ENCODE peak calls at places on chromosomes 3 and 15, in five cellular contexts. H, T, N, E and G are unnamed samples. For H3K4me1, the result is how much of the 10 kb centered on the place peaks cover.

GRCh38 chr15:70892912-70893560 is 410 bp downstream of the LRRC49 start:
- DNase-seq in H (no peak), T (peak), N (peak), E (no peak), G (peak)

GRCh38 chr3:49721861-49722781 is 1.6 kb downstream of the GMPPB start:
- DNase-seq in H (no peak), T (no peak), N (no peak), E (no peak), G (no peak)

GRCh38 chr3:14366915-14367523 is 35.4 kb upstream of the SLC6A6 start:
- DNase-seq in H (no peak), T (no peak), N (no peak), E (no peak), G (no peak)

GRCh38 chr15:29687204-29687768 is 135.0 kb downstream of the TJP1 start:
- DNase-seq in H (no peak), T (no peak), N (no peak), E (no peak), G (peak)

GRCh38 chr15:87731630-87732029 is 524.9 kb downstream of the NTRK3 start:
- DNase-seq in H (no peak), T (no peak), N (no peak), E (no peak), G (no peak)

GRCh38 chr3:3798641-3799113 is 554 bp upstream of the LRRN1 start:
- DNase-seq in H (peak), T (peak), N (peak), E (no peak), G (no peak)

GRCh38 chr15:68633181-68634121 is 54.7 kb downstream of the CORO2B start:
- DNase-seq in H (no peak), T (no peak), N (no peak), E (no peak), G (no peak)

GRCh38 chr3:131922356-131922755 is 112.5 kb downstream of the CPNE4 start:
- DNase-seq in H (no peak), T (no peak), N (peak), E (no peak), G (no peak)

GRCh38 chr3:53590606-53591005 is 96.2 kb downstream of the CACNA1D start:
- DNase-seq in H (no peak), T (no peak), N (no peak), E (no peak), G (no peak)

GRCh38 chr3:103991461-103992115 is 1375.1 kb upstream of the ALCAM start:
- DNase-seq in H (peak), T (peak), N (peak), E (peak), G (peak)

GRCh38 chr3:50356553-50356952 is 2.8 kb downstream of the TMEM115 start:
- DNase-seq in H (no peak), T (no peak), N (peak), E (no peak), G (peak)

GRCh38 chr3:142886938-142887337 is 1.9 kb downstream of the PCOLCE2 start:
- DNase-seq in H (no peak), T (no peak), N (peak), E (no peak), G (peak)

GRCh38 chr3:48409291-48410201 is 20.3 kb downstream of the PLXNB1 start:
- DNase-seq in H (no peak), T (no peak), N (no peak), E (no peak), G (no peak)

GRCh38 chr3:134708025-134708597 is 57.3 kb upstream of the KY start:
- DNase-seq in H (no peak), T (no peak), N (peak), E (no peak), G (peak)

GRCh38 chr3:168034152-168034928 is 61.4 kb downstream of the GOLIM4 start:
- DNase-seq in H (no peak), T (no peak), N (peak), E (no peak), G (peak)

GRCh38 chr15:45715528-45715927 is 80.7 kb downstream of the SQOR start:
- DNase-seq in H (peak), T (peak), N (peak), E (no peak), G (peak)

GRCh38 chr3:46409735-46410489 is 2.9 kb downstream of the CCRL2 start:
- DNase-seq in H (no peak), T (no peak), N (no peak), E (no peak), G (no peak)

GRCh38 chr3:126360046-126360713 is 3.0 kb upstream of the KLF15 start:
- DNase-seq in H (no peak), T (no peak), N (no peak), E (no peak), G (no peak)

DNA sequence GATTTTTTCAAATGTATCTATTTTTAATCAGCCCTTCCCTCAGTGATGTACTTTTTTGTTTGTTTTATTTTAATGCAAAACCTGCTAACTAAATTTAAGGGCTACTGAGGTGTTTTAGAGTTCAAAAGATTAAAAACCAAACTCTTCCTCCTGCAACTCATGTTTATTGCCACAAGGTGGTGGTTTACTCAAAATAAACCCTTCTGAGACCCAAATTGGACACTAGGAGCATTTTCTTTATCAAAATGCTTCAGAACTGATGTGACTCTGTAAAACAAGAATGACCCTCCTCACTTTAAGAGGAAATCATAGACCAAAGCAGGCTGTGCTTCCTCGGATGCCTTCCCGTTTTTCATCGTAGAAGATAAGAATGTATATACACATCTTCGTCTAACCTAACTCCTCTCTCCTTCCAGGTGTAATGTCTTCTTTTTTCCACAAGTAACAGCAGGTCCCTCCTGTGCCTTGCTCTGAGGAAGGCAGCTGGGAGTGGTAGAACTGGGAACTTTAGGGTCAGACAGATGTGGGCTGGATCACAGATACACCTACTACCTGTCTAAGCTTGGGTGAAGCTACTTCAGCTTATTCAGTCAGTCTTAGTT is 2.9 kb upstream of the NME9 start:
- DNase-seq in H (peak), T (peak), N (peak), E (peak), G (peak)
- TF ChIP-seq EZH2phosphoT487 in H (no peak), T (no peak), N (no peak), E (no peak), G (no peak)

GRCh38 chr15:34794590-34795206 is 651 bp downstream of the ACTC1 start:
- DNase-seq in H (peak), T (no peak), N (no peak), E (no peak), G (no peak)
- TF ChIP-seq EZH2 in H (no peak), T (no peak), N (no peak), E (no peak), G (no peak)

GRCh38 chr3:150274372-150274771 is 133.7 kb upstream of the TSC22D2 start:
- DNase-seq in H (no peak), T (no peak), N (no peak), E (no peak), G (no peak)

GRCh38 chr3:150269526-150269925 is 138.6 kb upstream of the TSC22D2 start:
- DNase-seq in H (no peak), T (no peak), N (no peak), E (no peak), G (no peak)

GRCh38 chr3:150270883-150271577 is 137.1 kb upstream of the TSC22D2 start:
- DNase-seq in H (no peak), T (no peak), N (no peak), E (no peak), G (no peak)

GRCh38 chr3:150268426-150269321 is 139.4 kb upstream of the TSC22D2 start:
- DNase-seq in H (no peak), T (no peak), N (no peak), E (no peak), G (peak)

DNA sequence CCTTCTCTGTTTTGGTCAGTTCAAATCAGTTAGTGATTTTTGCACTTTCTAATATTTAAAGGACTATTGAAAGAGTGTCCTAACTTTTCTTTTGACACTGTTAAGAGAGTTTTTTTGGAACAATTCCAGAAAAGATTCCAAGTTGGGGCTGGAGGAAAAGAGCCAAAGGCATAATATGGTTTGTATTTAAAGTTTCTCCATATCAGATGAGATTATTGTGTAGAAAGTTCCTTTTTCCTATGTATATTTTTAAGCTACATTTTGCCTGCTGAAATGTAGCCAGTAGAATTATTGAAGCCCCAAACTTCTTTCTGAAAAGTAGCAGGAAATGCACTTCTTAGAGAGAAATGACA is 136.5 kb upstream of the TSC22D2 start:
- DNase-seq in H (no peak), T (no peak), N (no peak), E (no peak), G (no peak)
- H3K4me1 ChIP-seq in H (under half), T (under half), N (under half), E (under half), G (under half)

DNA sequence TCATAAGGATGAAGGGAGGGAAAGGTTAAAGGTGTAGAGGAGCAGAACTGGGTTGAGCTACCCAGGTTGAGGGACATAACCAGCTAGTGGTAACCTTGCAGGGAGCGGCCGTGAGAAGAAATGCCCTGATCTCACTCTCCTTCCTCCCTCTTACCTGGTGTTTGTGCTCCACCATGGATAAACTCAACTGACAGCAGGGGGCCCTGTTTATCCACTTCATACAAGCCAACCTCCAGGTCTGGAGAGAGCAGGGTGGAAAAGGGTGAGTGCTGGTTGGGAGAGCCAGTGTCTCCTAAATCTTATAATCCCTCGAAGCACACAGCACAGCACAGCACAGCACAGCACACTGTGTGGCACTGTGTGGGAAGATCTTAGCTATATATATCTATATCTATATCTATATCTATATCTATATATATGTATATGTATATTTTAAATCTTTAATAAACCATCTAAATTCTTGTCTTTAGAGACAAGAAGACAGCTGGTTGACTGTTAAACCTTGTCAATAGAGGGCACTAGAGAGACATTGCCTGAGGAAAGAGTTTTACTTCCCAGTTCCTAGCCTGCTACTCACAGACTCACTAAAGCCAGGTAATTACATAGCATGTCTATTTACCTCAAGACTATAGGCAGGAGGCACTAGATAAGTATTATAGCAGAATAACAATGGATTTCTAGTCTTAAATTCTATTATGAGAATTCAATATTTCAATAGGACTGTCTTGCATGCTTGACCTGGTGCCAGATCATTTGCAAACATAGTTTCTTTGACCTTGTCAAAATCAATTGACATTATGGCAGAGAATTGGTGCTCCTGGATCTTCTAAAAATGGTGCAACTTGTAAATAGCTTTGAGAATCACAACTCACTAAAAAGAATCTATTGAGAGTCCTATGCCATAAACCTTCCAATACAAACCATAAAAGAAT is 21.7 kb upstream of the FMN1 start:
- DNase-seq in H (peak), T (peak), N (peak), E (no peak), G (peak)
- TF ChIP-seq EZH2phosphoT487 in H (no peak), T (no peak), N (no peak), E (no peak), G (no peak)

DNA sequence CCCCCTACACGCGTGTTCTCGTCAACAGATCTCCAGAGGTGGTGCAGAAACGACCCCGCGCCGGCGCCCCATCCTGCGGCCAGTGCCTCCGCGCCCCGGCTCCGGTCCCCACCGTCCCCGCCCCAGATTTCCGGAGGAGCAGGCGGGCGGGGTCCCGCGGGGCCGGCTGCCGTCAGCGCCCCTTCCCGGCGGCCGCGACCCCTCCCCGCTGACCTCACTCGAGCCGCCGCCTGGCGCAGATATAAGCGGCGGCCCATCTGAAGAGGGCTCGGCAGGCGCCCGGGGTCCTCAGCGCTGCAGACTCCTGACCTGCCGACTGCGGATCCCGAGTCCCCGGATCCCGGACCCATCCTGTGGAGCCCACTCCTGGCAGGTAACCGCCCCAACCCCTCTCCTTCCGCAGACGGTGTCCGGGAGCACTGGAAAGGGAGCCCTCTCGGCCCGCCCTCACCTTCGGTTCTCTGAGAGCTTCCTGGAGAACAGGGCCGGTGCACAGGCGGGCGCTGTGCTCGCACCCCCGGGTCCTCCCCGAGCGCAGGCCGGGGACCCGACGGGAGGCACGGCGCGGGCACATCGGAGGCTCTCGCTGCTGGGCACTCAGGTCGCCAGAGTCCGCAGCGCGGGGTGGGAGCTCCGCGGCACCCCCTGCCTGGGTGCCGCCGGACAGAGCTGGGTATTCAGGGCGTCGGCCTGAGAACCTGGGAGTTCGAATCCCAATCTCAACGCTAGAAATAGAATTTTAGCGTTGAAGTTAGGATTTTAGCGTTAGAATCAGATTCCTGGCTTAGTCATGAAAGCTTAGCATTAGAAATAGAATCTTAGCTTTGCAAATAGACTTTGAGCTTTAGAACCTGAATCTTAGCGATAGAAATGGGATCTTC is at the start of gene TRH:
- DNase-seq in H (peak), T (peak), N (no peak), E (no peak), G (no peak)
- TF ChIP-seq EZH2 in H (peak), T (peak), N (no peak), E (no peak), G (no peak)

GRCh38 chr3:105152987-105153386 is 213.7 kb upstream of the ALCAM start:
- DNase-seq in H (no peak), T (no peak), N (no peak), E (no peak), G (no peak)
- H3K4me1 ChIP-seq in H (under half), T (under half), N (under half), E (under half), G (under half)

GRCh38 chr15:31308185-31308639 is 18.4 kb upstream of the KLF13 start:
- DNase-seq in H (peak), T (no peak), N (no peak), E (no peak), G (no peak)
- TF ChIP-seq EZH2phosphoT487 in H (no peak), T (no peak), N (no peak), E (no peak), G (no peak)

DNA sequence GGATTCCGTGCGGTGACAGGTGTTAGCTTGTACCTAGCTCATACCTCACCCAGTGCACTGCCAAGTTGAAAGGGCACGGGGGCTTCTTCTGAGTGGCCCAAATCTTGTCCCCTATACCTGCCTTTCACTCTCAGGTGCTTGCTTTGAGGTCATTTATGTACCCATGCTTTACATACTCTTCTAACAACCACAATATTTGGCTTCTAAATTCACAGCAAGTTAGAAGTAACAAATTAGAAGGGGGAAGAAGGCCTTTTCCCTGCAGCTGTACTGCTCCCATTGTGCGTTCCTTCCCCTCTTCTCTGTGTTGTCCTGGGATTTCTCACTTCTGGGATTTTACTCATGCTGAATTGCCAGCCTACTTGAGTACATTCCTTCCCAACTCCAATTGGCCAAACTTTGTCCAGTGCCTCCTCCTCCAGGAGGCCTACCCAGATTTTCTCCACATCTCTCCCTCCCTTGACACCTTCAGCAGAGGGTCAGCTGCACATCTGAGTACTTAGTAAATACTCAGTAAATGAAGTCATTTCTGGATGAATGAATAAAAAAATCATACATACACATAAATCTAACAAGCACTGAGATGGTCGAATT is 66.5 kb upstream of the POLG start:
- DNase-seq in H (no peak), T (no peak), N (no peak), E (no peak), G (no peak)
- TF ChIP-seq EZH2 in H (peak), T (no peak), N (peak), E (no peak), G (no peak)

DNA sequence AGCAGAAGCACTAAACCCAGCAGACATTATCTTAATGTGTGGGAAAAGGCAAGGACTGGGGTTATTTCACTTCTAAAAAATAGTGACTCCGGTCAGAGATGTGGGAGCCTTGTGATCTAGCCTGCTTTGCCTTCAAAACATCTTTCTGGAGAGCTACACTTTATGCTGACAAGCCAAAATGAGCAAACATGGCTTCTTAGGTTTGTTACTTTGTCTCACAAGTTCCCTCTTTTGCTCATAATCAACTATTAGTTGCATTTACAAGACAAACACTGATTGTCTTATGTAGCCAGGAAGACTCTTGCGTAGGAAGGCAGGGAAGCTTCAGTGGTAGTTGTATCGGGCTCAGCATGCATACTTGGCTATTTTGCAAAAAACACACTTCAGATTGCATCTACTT is 129.2 kb downstream of the NUP210 start:
- DNase-seq in H (no peak), T (no peak), N (no peak), E (no peak), G (no peak)
- H3K4me1 ChIP-seq in H (under half), T (under half), N (under half), E (under half), G (under half)

DNA sequence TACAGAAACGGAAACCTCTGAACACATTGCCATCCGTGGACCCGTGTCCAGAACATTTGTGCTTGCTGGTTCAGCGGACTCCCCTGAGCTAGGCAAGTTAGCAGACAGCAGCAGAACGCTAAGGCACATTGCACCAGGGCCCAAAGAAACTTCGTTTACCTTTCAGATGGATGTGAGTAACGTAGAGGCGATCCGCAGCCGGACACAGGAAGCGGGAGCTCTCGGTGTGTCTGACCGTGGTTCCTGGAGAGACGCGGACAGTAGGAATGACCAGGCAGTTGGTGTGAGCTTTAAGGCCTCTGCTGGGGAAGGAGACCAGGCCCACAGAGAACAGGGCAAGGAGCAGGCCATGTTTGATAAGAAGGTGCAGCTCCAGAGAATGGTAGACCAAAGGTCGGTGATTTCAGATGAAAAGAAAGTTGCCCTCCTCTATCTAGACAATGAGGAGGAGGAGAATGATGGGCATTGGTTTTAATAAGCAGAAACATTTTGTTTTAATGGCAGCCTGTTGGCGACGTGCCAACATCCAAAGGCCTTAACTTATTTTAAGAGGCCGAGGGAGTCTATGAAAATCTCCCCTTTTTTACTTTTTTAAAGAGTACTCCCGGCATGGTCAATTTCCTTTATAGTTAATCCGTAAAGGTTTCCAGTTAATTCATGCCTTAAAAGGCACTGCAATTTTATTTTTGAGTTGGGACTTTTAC is 27.9 kb downstream of the SYNM start:
- DNase-seq in H (no peak), T (no peak), N (no peak), E (no peak), G (no peak)
- TF ChIP-seq EZH2phosphoT487 in H (no peak), T (no peak), N (no peak), E (no peak), G (no peak)